ENCODE peak calls at places on chromosomes 5 and 9, in seven cellular contexts. Q is H1, I is GM12892, R is SK-N-SH, O is GM12878, J is K562, L is HepG2. F is an unnamed sample.
A peak's percentile ranks its signal among the peaks of the same experiment; 100 is the strongest.

GRCh38 chr9:38039907-38040682 is 28.9 kb downstream of the SHB start:
- DNase-seq in Q (no peak), I (no peak), R (no peak), O (no peak), J (peak; percentile 72), L (no peak), F (no peak)

GRCh38 chr5:146866263-146866662 is 12.3 kb downstream of the PPP2R2B start:
- DNase-seq in Q (no peak), I (no peak), R (no peak), O (no peak), J (no peak), L (no peak), F (no peak)

GRCh38 chr5:84494453-84494852 is 109.8 kb upstream of the EDIL3 start:
- DNase-seq in Q (no peak), I (no peak), R (no peak), O (no peak), J (no peak), L (no peak), F (no peak)

GRCh38 chr9:35757527-35758275 is 3.6 kb upstream of the MSMP start:
- DNase-seq in Q (no peak), I (no peak), R (peak; percentile 72), O (no peak), J (no peak), L (peak; percentile 35), F (peak; percentile 29)

GRCh38 chr5:99025298-99026045 is 96.7 kb upstream of the CHD1 start:
- DNase-seq in Q (no peak), I (no peak), R (no peak), O (no peak), J (no peak), L (peak; percentile 76), F (no peak)

GRCh38 chr5:97044057-97044456 is 98.4 kb downstream of the LIX1 start:
- DNase-seq in Q (peak; percentile 50), I (no peak), R (no peak), O (no peak), J (no peak), L (peak; percentile 27), F (no peak)

GRCh38 chr9:15149450-15149849 is 157.6 kb downstream of the TTC39B start:
- DNase-seq in Q (no peak), I (no peak), R (no peak), O (no peak), J (no peak), L (no peak), F (no peak)

GRCh38 chr9:110546411-110546871 is 33.1 kb downstream of the SVEP1 start:
- DNase-seq in Q (no peak), I (no peak), R (no peak), O (no peak), J (no peak), L (peak; percentile 13), F (no peak)

GRCh38 chr9:135825435-135826187 is 81.7 kb downstream of the CAMSAP1 start:
- DNase-seq in Q (no peak), I (no peak), R (no peak), O (no peak), J (no peak), L (no peak), F (no peak)

GRCh38 chr5:38645508-38645907 is 89.1 kb upstream of the LIFR start:
- DNase-seq in Q (no peak), I (no peak), R (no peak), O (no peak), J (no peak), L (no peak), F (no peak)

GRCh38 chr5:95921501-95921900 is 40.1 kb downstream of the ELL2 start:
- DNase-seq in Q (no peak), I (no peak), R (no peak), O (no peak), J (no peak), L (no peak), F (no peak)

GRCh38 chr5:141969783-141970741 is 1.2 kb downstream of the RNF14 start:
- DNase-seq in Q (no peak), I (peak; percentile 44), R (no peak), O (peak; percentile 57), J (peak; percentile 63), L (no peak), F (peak; percentile 45)

GRCh38 chr5:178285399-178286225 is 53.0 kb upstream of the PHYKPL start:
- DNase-seq in Q (no peak), I (no peak), R (no peak), O (no peak), J (no peak), L (no peak), F (no peak)

GRCh38 chr9:4099961-4100360 is 199.9 kb downstream of the GLIS3 start:
- DNase-seq in Q (no peak), I (no peak), R (no peak), O (no peak), J (no peak), L (no peak), F (no peak)

GRCh38 chr5:68114641-68115040 is 100.9 kb upstream of the PIK3R1 start:
- DNase-seq in Q (no peak), I (no peak), R (no peak), O (no peak), J (no peak), L (no peak), F (no peak)

GRCh38 chr5:61010759-61011460 is 65.9 kb downstream of the NDUFAF2 start:
- DNase-seq in Q (peak; percentile 13), I (no peak), R (no peak), O (no peak), J (peak; percentile 24), L (peak; percentile 8), F (no peak)

GRCh38 chr9:15513335-15513734 is 2.6 kb upstream of the PSIP1 start:
- DNase-seq in Q (peak; percentile 36), I (no peak), R (peak; percentile 31), O (no peak), J (peak; percentile 21), L (peak; percentile 32), F (no peak)

GRCh38 chr5:73812457-73812856 is 186.5 kb downstream of the ARHGEF28 start:
- DNase-seq in Q (no peak), I (no peak), R (no peak), O (no peak), J (no peak), L (no peak), F (no peak)

GRCh38 chr5:43973318-43973717 is 370.3 kb downstream of the NNT start:
- DNase-seq in Q (no peak), I (no peak), R (no peak), O (no peak), J (no peak), L (peak; percentile 61), F (no peak)

GRCh38 chr5:35857004-35857345 is 284 bp downstream of the IL7R start:
- DNase-seq in Q (no peak), I (no peak), R (no peak), O (no peak), J (no peak), L (no peak), F (no peak)

GRCh38 chr9:35566417-35566816 is 38.6 kb upstream of the TESK1 start:
- DNase-seq in Q (no peak), I (no peak), R (no peak), O (no peak), J (peak; percentile 17), L (no peak), F (no peak)

GRCh38 chr5:180817847-180818246 is 15.2 kb upstream of the MGAT1 start:
- DNase-seq in Q (no peak), I (no peak), R (no peak), O (no peak), J (no peak), L (no peak), F (no peak)

GRCh38 chr9:73979894-73980264 is 517.3 kb upstream of the RORB start:
- DNase-seq in Q (no peak), I (no peak), R (peak; percentile 7), O (no peak), J (no peak), L (no peak), F (no peak)

GRCh38 chr9:77826621-77827020 is 178.5 kb upstream of the GNA14 start:
- DNase-seq in Q (no peak), I (no peak), R (no peak), O (no peak), J (no peak), L (no peak), F (no peak)

GRCh38 chr9:92563701-92564100 is 27.9 kb upstream of the ECM2 start:
- DNase-seq in Q (no peak), I (no peak), R (no peak), O (no peak), J (no peak), L (no peak), F (no peak)

GRCh38 chr5:1010641-1011046 is 2.0 kb downstream of the NKD2 start:
- DNase-seq in Q (no peak), I (no peak), R (no peak), O (no peak), J (no peak), L (no peak), F (no peak)
- TF ChIP-seq TAF1 in Q (no peak), I (no peak), R (no peak), O (no peak), J (no peak), L (no peak), F (no peak)

GRCh38 chr5:1779782-1780620 is 19.6 kb downstream of the MRPL36 start:
- DNase-seq in Q (no peak), I (no peak), R (no peak), O (no peak), J (no peak), L (no peak), F (no peak)
- TF ChIP-seq TAF1 in Q (no peak), I (no peak), R (no peak), O (no peak), J (no peak), L (no peak), F (no peak)

GRCh38 chr9:96874947-96875459 is 20.7 kb upstream of the ZNF782 start:
- DNase-seq in Q (no peak), I (no peak), R (no peak), O (peak; percentile 40), J (no peak), L (peak; percentile 76), F (no peak)
- TF ChIP-seq TAF1 in Q (no peak), I (no peak), R (no peak), O (no peak), J (no peak), L (no peak), F (no peak)

DNA sequence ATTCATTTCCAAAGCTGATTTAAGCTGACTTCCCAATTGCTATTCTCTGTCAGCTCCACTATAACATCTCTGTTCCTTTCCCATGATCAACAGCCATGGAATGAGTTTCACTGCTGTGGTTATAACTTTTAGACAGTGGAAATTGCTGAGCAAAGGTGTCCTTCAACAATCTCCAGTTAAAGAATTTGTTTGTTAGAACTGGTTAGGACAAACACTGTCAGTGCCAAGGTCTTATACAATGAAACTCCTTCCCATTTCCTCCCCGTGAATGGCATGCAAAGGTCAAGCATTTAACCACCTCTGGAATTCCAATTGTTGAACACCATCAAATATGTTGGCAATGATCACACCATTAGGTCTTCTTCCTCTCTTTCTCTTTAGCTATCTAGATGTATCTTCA is 45.7 kb upstream of the GHR start:
- DNase-seq in Q (no peak), I (no peak), R (no peak), O (no peak), J (no peak), L (no peak), F (no peak)
- TF ChIP-seq TAF1 in Q (no peak), I (no peak), R (no peak), O (no peak), J (no peak), L (no peak), F (no peak)

F was measured in GM12891.